ENCODE peak calls at places on chromosome 22, in six cellular contexts. I is neuronal stem cell, T is IMR-90, M is mesendoderm, F is H1, Y is trophoblast cell. D is an unnamed sample. For H3K4me1, the result is how much of the 10 kb centered on the place peaks cover.

GRCh38 chr22:46815896-46816721 is 53.7 kb downstream of the TBC1D22A start:
- DNase-seq in I (no peak), T (peak), M (peak), Y (no peak), F (no peak), D (peak)

GRCh38 chr22:31739795-31740201 is 10.1 kb downstream of the PRR14L start:
- DNase-seq in M (no peak), I (no peak), T (no peak), F (no peak), Y (no peak), D (peak)

GRCh38 chr22:46736705-46737104 is 1.3 kb downstream of the CERK start:
- DNase-seq in F (no peak), I (no peak), Y (no peak), M (no peak), T (no peak), D (no peak)

GRCh38 chr22:36999463-36999862 is 19.8 kb downstream of the TST start:
- DNase-seq in F (no peak), T (no peak), I (no peak), Y (no peak), M (peak), D (no peak)

GRCh38 chr22:26679003-26679629 is 21.7 kb downstream of the MIAT start:
- DNase-seq in F (peak), M (peak), Y (peak), T (peak), I (peak), D (peak)

GRCh38 chr22:42949159-42949558 is 65.8 kb downstream of the PACSIN2 start:
- DNase-seq in Y (peak), M (peak), F (no peak), T (peak), I (no peak), D (no peak)

GRCh38 chr22:37661160-37661924 is 2.8 kb downstream of the PDXP start:
- DNase-seq in T (peak), F (no peak), I (no peak), Y (no peak), M (peak), D (peak)

GRCh38 chr22:42171417-42171816 is 40.8 kb upstream of the CYP2D6 start:
- DNase-seq in T (no peak), Y (no peak), I (no peak), M (peak), F (no peak), D (no peak)

GRCh38 chr22:35072939-35073338 is 7.0 kb downstream of the ISX start:
- DNase-seq in F (no peak), I (no peak), M (peak), Y (no peak), T (peak), D (no peak)

GRCh38 chr22:28779833-28780232 is 7.3 kb downstream of the CCDC117 start:
- DNase-seq in M (no peak), Y (no peak), T (no peak), F (no peak), I (no peak), D (no peak)

GRCh38 chr22:28783786-28784671 is 11.5 kb downstream of the CCDC117 start:
- DNase-seq in Y (no peak), M (no peak), F (no peak), T (peak), I (no peak), D (peak)

GRCh38 chr22:28774378-28774777 is 1.9 kb downstream of the CCDC117 start:
- DNase-seq in I (no peak), Y (no peak), T (no peak), F (no peak), M (no peak), D (no peak)

DNA sequence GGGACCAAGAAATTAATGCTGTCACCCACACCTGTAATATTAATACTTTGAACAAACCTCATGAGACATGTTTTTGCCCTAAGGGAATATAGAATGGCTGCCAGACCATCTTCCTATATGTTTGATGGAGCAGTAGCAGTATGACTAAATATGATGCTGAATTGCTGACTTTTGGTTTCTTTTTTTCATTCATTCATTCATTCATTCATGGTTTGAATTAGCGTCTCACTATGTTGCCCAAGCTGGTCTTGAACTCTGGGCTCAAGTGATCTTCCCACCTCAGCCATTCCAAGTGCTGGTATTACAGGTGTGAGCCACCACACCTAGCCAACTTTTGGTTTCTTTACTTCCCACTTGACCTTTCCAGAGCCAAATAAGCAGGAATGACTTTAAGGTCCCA is 7.8 kb downstream of the CCDC117 start:
- DNase-seq in Y (no peak), T (no peak), I (no peak), F (no peak), M (no peak), D (no peak)
- H3K23ac ChIP-seq in Y (no peak), T (no peak), I (no peak), F (no peak), M (no peak), D (no peak)

GRCh38 chr22:19494001-19494560 is 14.4 kb downstream of the CDC45 start:
- DNase-seq in F (no peak), T (no peak), Y (no peak), I (no peak), M (no peak), D (no peak)
- H3K4me3 ChIP-seq in F (no peak), T (no peak), Y (no peak), I (no peak), M (no peak), D (no peak)

GRCh38 chr22:45648320-45649070 is 23.1 kb upstream of the ATXN10 start:
- DNase-seq in I (no peak), T (no peak), M (no peak), Y (no peak), F (no peak), D (no peak)
- H3K4me1 ChIP-seq in I (under half), T (under half), M (under half), Y (under half), F (under half), D (under half)

GRCh38 chr22:49457946-49458707 is 369.5 kb downstream of the BRD1 start:
- DNase-seq in Y (no peak), T (no peak), I (no peak), F (no peak), M (no peak), D (no peak)
- H3K23ac ChIP-seq in Y (no peak), T (no peak), I (peak), F (no peak), M (peak), D (no peak)